ENCODE peak calls at places on chromosomes 4 and X, in four cellular contexts. F, Q, W and V are unnamed samples.

GRCh38 chrX:13658602-13659001 is 5.7 kb downstream of the TCEANC start:
- DNase-seq in F (peak; percentile 65), Q (peak; percentile 75), W (peak; percentile 49), V (peak; percentile 65)

GRCh38 chrX:150774798-150775568 is 81.8 kb downstream of the MTMR1 start:
- DNase-seq in F (no peak), Q (no peak), W (no peak), V (no peak)

GRCh38 chr4:95360911-95361695 is 187.7 kb downstream of the UNC5C start:
- DNase-seq in F (no peak), Q (no peak), W (no peak), V (no peak)

GRCh38 chr4:155614111-155614762 is 52.4 kb upstream of the GUCY1A1 start:
- DNase-seq in F (no peak), Q (no peak), W (no peak), V (no peak)

GRCh38 chr4:83328486-83328885 is 6.2 kb downstream of the HPSE start:
- DNase-seq in F (peak; percentile 79), Q (no peak), W (peak; percentile 48), V (no peak)

GRCh38 chr4:151049430-151049884 is 34.4 kb upstream of the LRBA start:
- DNase-seq in F (peak; percentile 96), Q (no peak), W (no peak), V (no peak)

GRCh38 chrX:137573356-137574101 is 7.6 kb downstream of the ZIC3 start:
- DNase-seq in F (peak; percentile 58), Q (no peak), W (no peak), V (no peak)

GRCh38 chr4:100421356-100421978 is 96.4 kb downstream of the EMCN start:
- DNase-seq in F (peak; percentile 50), Q (peak; percentile 43), W (peak; percentile 26), V (peak; percentile 9)

GRCh38 chrX:69762340-69762739 is 146.4 kb downstream of the EDA start:
- DNase-seq in F (no peak), Q (no peak), W (no peak), V (no peak)

GRCh38 chr4:182929296-182929695 is 12.1 kb upstream of the DCTD start:
- DNase-seq in F (no peak), Q (peak; percentile 64), W (no peak), V (no peak)

GRCh38 chrX:129678176-129678880 is 23.6 kb upstream of the APLN start:
- DNase-seq in F (peak; percentile 32), Q (peak; percentile 81), W (peak; percentile 28), V (no peak)

GRCh38 chr4:169059294-169060201 is 49.5 kb upstream of the CBR4 start:
- DNase-seq in F (no peak), Q (no peak), W (no peak), V (no peak)

GRCh38 chrX:70301716-70302115 is 11.8 kb downstream of the KIF4A start:
- DNase-seq in F (no peak), Q (no peak), W (no peak), V (no peak)

GRCh38 chr4:25439913-25440477 is 62.9 kb downstream of the ANAPC4 start:
- DNase-seq in F (peak; percentile 92), Q (peak; percentile 81), W (peak; percentile 77), V (peak; percentile 78)

GRCh38 chr4:151407466-151408379 is 1.3 kb upstream of the FHIP1A start:
- DNase-seq in F (peak; percentile 70), Q (peak; percentile 37), W (peak; percentile 95), V (no peak)

GRCh38 chr4:55396305-55397023 is 707 bp downstream of the TMEM165 start:
- DNase-seq in F (peak; percentile 73), Q (peak; percentile 59), W (peak; percentile 21), V (peak; percentile 70)

GRCh38 chr4:163544407-163545038 is 50.0 kb downstream of the TMA16 start:
- DNase-seq in F (peak; percentile 84), Q (peak; percentile 58), W (peak; percentile 59), V (peak; percentile 76)

GRCh38 chr4:146283758-146284651 is 69.7 kb downstream of the REELD1 start:
- DNase-seq in F (no peak), Q (no peak), W (no peak), V (no peak)

GRCh38 chr4:29983890-29984289 is 736.3 kb upstream of the PCDH7 start:
- DNase-seq in F (no peak), Q (no peak), W (no peak), V (no peak)

GRCh38 chrX:107823456-107823855 is 2.2 kb upstream of the MID2 start:
- DNase-seq in F (no peak), Q (peak; percentile 6), W (no peak), V (no peak)

GRCh38 chr4:93828830-93829530 is 427 bp downstream of the ATOH1 start:
- DNase-seq in F (peak; percentile 82), Q (no peak), W (peak; percentile 42), V (no peak)
- H3K4me3 ChIP-seq in F (peak overlapping the region; percentile 66), Q (peak overlapping the region; percentile 48), W (peak overlapping the region; percentile 80), V (no peak overlapping the region)

DNA sequence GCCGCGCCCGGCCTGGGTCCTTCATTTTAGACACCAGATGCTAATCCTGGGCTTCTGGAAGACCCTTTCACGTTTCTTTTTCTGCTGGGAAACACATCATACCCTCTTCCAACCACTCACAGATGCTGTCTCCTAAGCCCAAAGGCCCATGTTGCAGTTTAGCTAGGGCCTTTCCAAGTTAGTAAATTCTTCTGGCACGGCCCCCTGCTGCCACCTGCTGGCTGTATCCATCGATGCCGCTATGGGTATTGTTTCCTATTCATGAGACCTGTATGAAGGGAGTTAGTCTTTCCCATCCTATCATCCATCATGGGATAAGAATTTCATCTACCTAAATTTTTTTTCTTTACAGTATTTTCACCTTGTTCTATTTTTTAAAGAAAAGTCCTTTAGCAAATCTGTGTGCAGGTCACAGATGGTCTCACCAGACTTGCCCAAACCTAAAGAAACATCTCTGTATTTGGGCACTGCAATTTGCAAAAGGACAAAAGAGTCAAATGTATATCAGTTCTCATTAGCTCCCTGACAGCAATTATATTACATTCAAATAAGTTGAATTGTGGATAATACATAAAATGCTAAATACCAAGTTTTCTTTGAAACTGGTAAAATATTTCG is 37.8 kb upstream of the SLC9A7 start:
- DNase-seq in F (peak; percentile 69), Q (peak; percentile 86), W (peak; percentile 50), V (peak; percentile 70)
- TF ChIP-seq EZH2phosphoT487 in F (no peak), Q (no peak), W (no peak), V (no peak)

GRCh38 chr4:112516076-112516385 is at the start of gene NEUROG2:
- DNase-seq in F (no peak), Q (no peak), W (no peak), V (no peak)

GRCh38 chr4:112515278-112516075 is 503 bp downstream of the NEUROG2 start:
- DNase-seq in F (peak; percentile 59), Q (peak; percentile 18), W (peak; percentile 50), V (peak; percentile 35)

GRCh38 chr4:112517067-112517588 is 1.1 kb upstream of the NEUROG2 start:
- DNase-seq in F (peak; percentile 67), Q (no peak), W (no peak), V (peak; percentile 51)

GRCh38 chr4:112517911-112518310 is 1.9 kb upstream of the NEUROG2 start:
- DNase-seq in F (no peak), Q (no peak), W (peak; percentile 64), V (no peak)

GRCh38 chr4:112516401-112517066 is 554 bp upstream of the NEUROG2 start:
- DNase-seq in F (peak; percentile 85), Q (no peak), W (peak; percentile 54), V (peak; percentile 42)
- H3K4me3 ChIP-seq in F (peak overlapping the region; percentile 60), Q (peak overlapping the region; percentile 69), W (peak overlapping the region; percentile 71), V (peak overlapping the region; percentile 67)

GRCh38 chrX:49282647-49283011 is 13.0 kb downstream of the PPP1R3F start:
- DNase-seq in F (peak; percentile 70), Q (no peak), W (no peak), V (no peak)
- TF ChIP-seq EZH2phosphoT487 in F (no peak), Q (no peak), W (no peak), V (no peak)

GRCh38 chr4:159013692-159014091 is 89.2 kb upstream of the RAPGEF2 start:
- DNase-seq in F (no peak), Q (peak; percentile 13), W (no peak), V (no peak)

GRCh38 chr4:159012381-159012780 is 90.5 kb upstream of the RAPGEF2 start:
- DNase-seq in F (no peak), Q (peak; percentile 55), W (no peak), V (no peak)

GRCh38 chr4:159016527-159017137 is 86.2 kb upstream of the RAPGEF2 start:
- DNase-seq in F (peak; percentile 80), Q (no peak), W (peak; percentile 60), V (no peak)

GRCh38 chr4:159015862-159016261 is 87.0 kb upstream of the RAPGEF2 start:
- DNase-seq in F (no peak), Q (no peak), W (no peak), V (no peak)

DNA sequence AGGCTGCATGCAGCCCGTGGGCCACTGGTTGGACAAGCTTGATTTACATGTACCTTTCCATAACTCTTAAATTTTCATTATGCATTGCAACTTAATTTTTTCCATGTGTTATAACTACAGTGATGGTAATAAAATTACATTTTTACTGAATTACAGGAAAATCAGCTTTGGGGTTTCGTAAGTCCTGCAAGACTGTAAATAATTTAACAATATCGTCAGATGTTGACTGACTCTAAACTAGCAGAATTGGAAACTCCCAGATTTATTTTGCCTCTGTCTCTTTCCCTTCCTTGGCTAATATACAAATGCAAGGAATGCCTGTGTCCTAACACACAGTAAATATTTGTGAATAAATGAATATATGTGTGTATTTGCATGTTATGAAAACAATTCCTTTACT is 88.0 kb upstream of the RAPGEF2 start:
- DNase-seq in F (no peak), Q (no peak), W (no peak), V (no peak)
- H3K4me3 ChIP-seq in F (no peak overlapping the region), Q (no peak overlapping the region), W (no peak overlapping the region), V (no peak overlapping the region)

DNA sequence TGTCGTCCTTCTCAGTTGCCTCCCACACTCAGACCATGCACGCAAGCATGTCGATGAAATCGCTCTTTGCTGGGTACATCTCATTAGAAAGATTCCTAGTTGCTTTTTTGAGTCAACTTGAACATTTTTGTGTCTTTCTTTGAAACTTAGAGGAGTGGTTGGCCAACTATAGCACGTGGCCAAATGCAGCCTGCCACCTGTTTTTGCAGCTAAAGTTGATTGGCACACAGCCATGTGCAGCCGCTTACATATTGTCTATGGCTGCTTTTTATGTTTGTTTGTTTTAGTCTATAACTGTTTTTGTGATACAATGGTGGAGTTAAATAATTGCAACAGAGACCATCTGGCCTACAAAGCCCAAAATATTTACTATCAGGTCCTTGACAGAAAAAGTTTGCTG is 86.3 kb downstream of the CLCN4 start:
- DNase-seq in F (no peak), Q (no peak), W (no peak), V (no peak)
- TF ChIP-seq EZH2phosphoT487 in F (no peak), Q (no peak), W (no peak), V (no peak)

GRCh38 chr4:13546855-13547562 is 2.7 kb upstream of the NKX3-2 start:
- DNase-seq in F (peak; percentile 80), Q (no peak), W (no peak), V (peak; percentile 12)
- H3K4me3 ChIP-seq in F (peak overlapping the region; percentile 87), Q (peak overlapping the region; percentile 61), W (peak overlapping the region; percentile 79), V (peak overlapping the region; percentile 68)